ENCODE peak calls at places on chromosomes 11 and 22, in four cellular contexts. One of them, this sample, is unnamed.
A peak's percentile ranks its signal among the peaks of the same experiment; 100 is the strongest.

GRCh38 chr22:26835929-26836528 is 178.6 kb downstream of the MIAT start:
- DNase-seq in tibial artery: no peak
- DNase-seq in CD4-positive, CD25-positive, alpha-beta regulatory T cell: peak; percentile 23
- DNase-seq in neuronal stem cell: peak; percentile 84
- DNase-seq in this sample: no peak

GRCh38 chr11:74269161-74269809 is 42.2 kb downstream of the P4HA3 start:
- DNase-seq in tibial artery: no peak
- DNase-seq in CD4-positive, CD25-positive, alpha-beta regulatory T cell: no peak
- DNase-seq in neuronal stem cell: no peak
- DNase-seq in this sample: no peak

GRCh38 chr11:65652511-65653228 is 10.0 kb downstream of the RELA start:
- DNase-seq in CD4-positive, CD25-positive, alpha-beta regulatory T cell: peak; percentile 95
- DNase-seq in tibial artery: peak; percentile 97
- DNase-seq in neuronal stem cell: peak; percentile 91
- DNase-seq in this sample: peak; percentile 56

GRCh38 chr11:121250843-121251242 is 41.7 kb upstream of the SC5D start:
- DNase-seq in tibial artery: no peak
- DNase-seq in neuronal stem cell: no peak
- DNase-seq in CD4-positive, CD25-positive, alpha-beta regulatory T cell: no peak
- DNase-seq in this sample: no peak

GRCh38 chr11:36195496-36196346 is 93.5 kb downstream of the COMMD9 start:
- DNase-seq in tibial artery: no peak
- DNase-seq in CD4-positive, CD25-positive, alpha-beta regulatory T cell: no peak
- DNase-seq in neuronal stem cell: no peak
- DNase-seq in this sample: no peak

GRCh38 chr22:40727607-40728325 is 48.5 kb downstream of the MCHR1 start:
- DNase-seq in CD4-positive, CD25-positive, alpha-beta regulatory T cell: no peak
- DNase-seq in tibial artery: peak; percentile 28
- DNase-seq in neuronal stem cell: no peak
- DNase-seq in this sample: no peak

GRCh38 chr22:46180370-46181137 is 30.2 kb downstream of the PPARA start:
- DNase-seq in CD4-positive, CD25-positive, alpha-beta regulatory T cell: no peak
- DNase-seq in neuronal stem cell: no peak
- DNase-seq in tibial artery: no peak
- DNase-seq in this sample: no peak

GRCh38 chr11:103805688-103806009 is 230.8 kb upstream of the DDI1 start:
- DNase-seq in neuronal stem cell: no peak
- DNase-seq in CD4-positive, CD25-positive, alpha-beta regulatory T cell: no peak
- DNase-seq in tibial artery: no peak
- DNase-seq in this sample: no peak

GRCh38 chr11:126585388-126586302 is 230.2 kb downstream of the ST3GAL4 start:
- DNase-seq in CD4-positive, CD25-positive, alpha-beta regulatory T cell: no peak
- DNase-seq in neuronal stem cell: no peak
- DNase-seq in tibial artery: peak; percentile 71
- DNase-seq in this sample: peak; percentile 12

GRCh38 chr11:83252266-83252665 is 33.9 kb downstream of the CCDC90B start:
- DNase-seq in CD4-positive, CD25-positive, alpha-beta regulatory T cell: no peak
- DNase-seq in neuronal stem cell: no peak
- DNase-seq in tibial artery: no peak
- DNase-seq in this sample: no peak

GRCh38 chr22:41902932-41903421 is 11.9 kb downstream of the SHISA8 start:
- DNase-seq in CD4-positive, CD25-positive, alpha-beta regulatory T cell: no peak
- DNase-seq in neuronal stem cell: no peak
- DNase-seq in tibial artery: no peak
- DNase-seq in this sample: no peak

GRCh38 chr11:93236741-93237675 is 39.2 kb upstream of the SLC36A4 start:
- DNase-seq in CD4-positive, CD25-positive, alpha-beta regulatory T cell: no peak
- DNase-seq in tibial artery: no peak
- DNase-seq in neuronal stem cell: peak; percentile 29
- DNase-seq in this sample: no peak

GRCh38 chr22:39927544-39927943 is 26.7 kb downstream of the GRAP2 start:
- DNase-seq in neuronal stem cell: no peak
- DNase-seq in tibial artery: no peak
- DNase-seq in CD4-positive, CD25-positive, alpha-beta regulatory T cell: no peak
- DNase-seq in this sample: no peak

GRCh38 chr11:125903753-125904659 is at the start of gene DDX25:
- DNase-seq in tibial artery: no peak
- DNase-seq in CD4-positive, CD25-positive, alpha-beta regulatory T cell: peak; percentile 16
- DNase-seq in neuronal stem cell: peak; percentile 51
- DNase-seq in this sample: no peak

GRCh38 chr22:27065259-27065658 is 407.9 kb downstream of the MIAT start:
- DNase-seq in neuronal stem cell: no peak
- DNase-seq in tibial artery: no peak
- DNase-seq in CD4-positive, CD25-positive, alpha-beta regulatory T cell: no peak
- DNase-seq in this sample: no peak

GRCh38 chr11:77101043-77101537 is 1.6 kb upstream of the OMP start:
- DNase-seq in neuronal stem cell: no peak
- DNase-seq in tibial artery: no peak
- DNase-seq in CD4-positive, CD25-positive, alpha-beta regulatory T cell: no peak
- DNase-seq in this sample: no peak

GRCh38 chr11:47412152-47412746 is 3.9 kb downstream of the SLC39A13 start:
- DNase-seq in tibial artery: no peak
- DNase-seq in CD4-positive, CD25-positive, alpha-beta regulatory T cell: peak; percentile 46
- DNase-seq in neuronal stem cell: no peak
- DNase-seq in this sample: no peak

GRCh38 chr22:37887610-37888378 is 18.3 kb upstream of the MICALL1 start:
- DNase-seq in tibial artery: no peak
- DNase-seq in neuronal stem cell: no peak
- DNase-seq in CD4-positive, CD25-positive, alpha-beta regulatory T cell: no peak
- DNase-seq in this sample: no peak

GRCh38 chr22:24432059-24432853 is 4.9 kb downstream of the ADORA2A start:
- DNase-seq in neuronal stem cell: no peak
- DNase-seq in tibial artery: peak; percentile 87
- DNase-seq in CD4-positive, CD25-positive, alpha-beta regulatory T cell: no peak
- DNase-seq in this sample: no peak
- H3K4me1 ChIP-seq in neuronal stem cell: peaks cover 6% of the 10 kb centered on the region
- H3K4me1 ChIP-seq in tibial artery: peaks cover 49% of the 10 kb centered on the region
- H3K4me1 ChIP-seq in CD4-positive, CD25-positive, alpha-beta regulatory T cell: peaks cover 99% of the 10 kb centered on the region
- H3K4me1 ChIP-seq in this sample: peaks cover 30% of the 10 kb centered on the region

DNA sequence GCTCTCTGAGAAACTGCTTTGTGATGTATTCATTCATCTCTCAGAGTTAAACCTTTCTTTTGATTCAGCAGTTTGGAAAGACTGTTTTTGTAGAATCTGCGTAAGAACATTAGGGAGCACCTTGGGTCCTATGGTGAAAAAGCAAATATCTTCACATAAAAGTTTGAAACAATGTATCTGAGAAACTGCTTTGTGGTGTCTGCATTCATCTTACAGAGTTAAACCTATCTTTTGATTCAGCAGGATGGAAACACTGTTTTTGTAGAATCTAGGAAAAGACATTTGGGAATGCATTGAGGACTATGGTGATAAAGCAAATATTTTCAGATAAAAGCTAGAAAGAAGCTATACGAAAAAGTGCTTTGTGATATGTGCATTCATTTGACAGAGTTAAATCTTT is 361.3 kb downstream of the OR4C45 start:
- DNase-seq in neuronal stem cell: no peak
- DNase-seq in tibial artery: no peak
- DNase-seq in CD4-positive, CD25-positive, alpha-beta regulatory T cell: no peak
- DNase-seq in this sample: no peak
- H3K9me3 ChIP-seq in neuronal stem cell: peaks cover 4% of the 10 kb centered on the region
- H3K9me3 ChIP-seq in tibial artery: peaks cover 55% of the 10 kb centered on the region
- H3K9me3 ChIP-seq in CD4-positive, CD25-positive, alpha-beta regulatory T cell: peaks cover 41% of the 10 kb centered on the region
- H3K9me3 ChIP-seq in this sample: peaks cover 40% of the 10 kb centered on the region

GRCh38 chr11:45348729-45349128 is 62.6 kb upstream of the SYT13 start:
- DNase-seq in neuronal stem cell: no peak
- DNase-seq in CD4-positive, CD25-positive, alpha-beta regulatory T cell: no peak
- DNase-seq in tibial artery: no peak
- DNase-seq in this sample: no peak

GRCh38 chr11:45339754-45340519 is 53.8 kb upstream of the SYT13 start:
- DNase-seq in tibial artery: peak; percentile 95
- DNase-seq in neuronal stem cell: peak; percentile 90
- DNase-seq in CD4-positive, CD25-positive, alpha-beta regulatory T cell: peak; percentile 86
- DNase-seq in this sample: peak; percentile 95

GRCh38 chr11:45341379-45341778 is 55.2 kb upstream of the SYT13 start:
- DNase-seq in CD4-positive, CD25-positive, alpha-beta regulatory T cell: no peak
- DNase-seq in neuronal stem cell: no peak
- DNase-seq in tibial artery: no peak
- DNase-seq in this sample: no peak

GRCh38 chr11:45347343-45347742 is 61.2 kb upstream of the SYT13 start:
- DNase-seq in CD4-positive, CD25-positive, alpha-beta regulatory T cell: no peak
- DNase-seq in neuronal stem cell: no peak
- DNase-seq in tibial artery: no peak
- DNase-seq in this sample: no peak

DNA sequence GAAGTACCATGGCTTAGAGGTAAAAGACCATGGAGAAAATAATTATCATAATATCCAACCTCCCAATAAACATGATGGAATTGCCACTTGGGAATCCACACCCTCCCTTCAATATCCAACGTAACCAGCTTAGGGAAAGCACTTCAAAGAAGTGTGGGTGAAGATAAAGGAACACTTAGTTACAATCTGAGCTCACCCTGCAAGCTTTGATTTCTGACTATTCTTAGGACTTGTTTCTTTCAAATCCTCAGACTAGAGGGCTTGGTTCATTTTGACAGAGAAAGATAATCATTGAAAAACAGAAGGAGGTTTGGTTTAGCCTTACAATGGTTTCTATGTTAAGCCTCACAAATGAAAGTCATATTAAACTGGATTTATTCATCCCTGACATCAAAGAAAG is 57.8 kb upstream of the SYT13 start:
- DNase-seq in tibial artery: no peak
- DNase-seq in neuronal stem cell: no peak
- DNase-seq in CD4-positive, CD25-positive, alpha-beta regulatory T cell: no peak
- DNase-seq in this sample: no peak
- H3K4me3 ChIP-seq in tibial artery: no peak overlapping the region
- H3K4me3 ChIP-seq in neuronal stem cell: no peak overlapping the region
- H3K4me3 ChIP-seq in CD4-positive, CD25-positive, alpha-beta regulatory T cell: no peak overlapping the region
- H3K4me3 ChIP-seq in this sample: no peak overlapping the region

GRCh38 chr22:43008921-43009320 is 6.0 kb downstream of the PACSIN2 start:
- DNase-seq in tibial artery: no peak
- DNase-seq in CD4-positive, CD25-positive, alpha-beta regulatory T cell: no peak
- DNase-seq in neuronal stem cell: no peak
- DNase-seq in this sample: no peak
- H3K4me1 ChIP-seq in tibial artery: peaks cover 87% of the 10 kb centered on the region
- H3K4me1 ChIP-seq in CD4-positive, CD25-positive, alpha-beta regulatory T cell: peaks cover 23% of the 10 kb centered on the region
- H3K4me1 ChIP-seq in neuronal stem cell: peaks cover 17% of the 10 kb centered on the region
- H3K4me1 ChIP-seq in this sample: peaks cover 21% of the 10 kb centered on the region

GRCh38 chr11:55607545-55607944 is at the start of gene OR4C11:
- DNase-seq in tibial artery: no peak
- DNase-seq in neuronal stem cell: no peak
- DNase-seq in CD4-positive, CD25-positive, alpha-beta regulatory T cell: no peak
- DNase-seq in this sample: no peak
- H3K9me3 ChIP-seq in tibial artery: no peaks in the 10 kb centered on the region
- H3K9me3 ChIP-seq in neuronal stem cell: no peaks in the 10 kb centered on the region
- H3K9me3 ChIP-seq in CD4-positive, CD25-positive, alpha-beta regulatory T cell: no peaks in the 10 kb centered on the region
- H3K9me3 ChIP-seq in this sample: no peaks in the 10 kb centered on the region

GRCh38 chr11:128517457-128518230 is 69.7 kb downstream of the ETS1 start:
- DNase-seq in tibial artery: no peak
- DNase-seq in CD4-positive, CD25-positive, alpha-beta regulatory T cell: no peak
- DNase-seq in neuronal stem cell: no peak
- DNase-seq in this sample: no peak
- H3K4me3 ChIP-seq in tibial artery: peak overlapping the region; percentile 85
- H3K4me3 ChIP-seq in CD4-positive, CD25-positive, alpha-beta regulatory T cell: peak overlapping the region; percentile 100
- H3K4me3 ChIP-seq in neuronal stem cell: no peak overlapping the region
- H3K4me3 ChIP-seq in this sample: peak overlapping the region; percentile 99

GRCh38 chr11:95517453-95517852 is 272.1 kb downstream of the FAM76B start:
- DNase-seq in neuronal stem cell: no peak
- DNase-seq in CD4-positive, CD25-positive, alpha-beta regulatory T cell: no peak
- DNase-seq in tibial artery: no peak
- DNase-seq in this sample: no peak
- H3K4me1 ChIP-seq in neuronal stem cell: peaks cover 2% of the 10 kb centered on the region
- H3K4me1 ChIP-seq in CD4-positive, CD25-positive, alpha-beta regulatory T cell: no peaks in the 10 kb centered on the region
- H3K4me1 ChIP-seq in tibial artery: peaks cover 29% of the 10 kb centered on the region
- H3K4me1 ChIP-seq in this sample: no peaks in the 10 kb centered on the region

This sample was measured in thoracic aorta.